ENCODE peak calls at places on chromosomes 5 and 9, in nine cellular contexts. E is psoas muscle; V is brain microvascular endothelial cell; U is AG04450; Q is CD8-positive, alpha-beta T cell; Y is GM23338; I is cardiac muscle cell; L is A549; J is lower leg skin. B is an unnamed sample.

GRCh38 chr5:40603378-40603777 is 76.3 kb upstream of the PTGER4 start:
- DNase-seq in L (no peak), V (no peak), Y (no peak), U (no peak), E (no peak), Q (no peak), I (no peak), J (no peak), B (no peak)

GRCh38 chr5:112141582-112141981 is 277.5 kb downstream of the EPB41L4A start:
- DNase-seq in L (no peak), Q (no peak), V (no peak), Y (no peak), J (no peak), E (no peak), I (no peak), U (no peak), B (no peak)

GRCh38 chr5:162939962-162940361 is 497.4 kb upstream of the CCNG1 start:
- DNase-seq in V (no peak), L (no peak), J (no peak), Q (no peak), E (no peak), I (no peak), U (no peak), Y (no peak), B (no peak)

GRCh38 chr5:147685991-147686390 is 96.5 kb downstream of the JAKMIP2 start:
- DNase-seq in Y (no peak), L (no peak), J (no peak), Q (no peak), U (no peak), E (no peak), V (no peak), I (no peak), B (peak)

GRCh38 chr5:149005077-149005892 is 57.6 kb downstream of the SH3TC2 start:
- DNase-seq in Y (no peak), Q (no peak), J (no peak), U (no peak), I (no peak), L (peak), E (no peak), V (no peak), B (peak)

GRCh38 chr9:91428927-91429351 is 5.3 kb upstream of the NFIL3 start:
- DNase-seq in Y (no peak), L (no peak), J (peak), Q (no peak), U (peak), V (no peak), I (no peak), E (no peak), B (peak)

GRCh38 chr5:76771705-76772405 is 47.0 kb upstream of the F2RL1 start:
- DNase-seq in E (no peak), L (peak), V (no peak), Q (no peak), Y (no peak), I (no peak), U (no peak), J (no peak), B (no peak)

GRCh38 chr9:91948423-91949292 is 1.4 kb downstream of the ROR2 start:
- DNase-seq in J (peak), U (no peak), I (peak), L (peak), V (peak), Q (no peak), Y (peak), E (no peak), B (no peak)

GRCh38 chr5:36593867-36594266 is 12.5 kb upstream of the SLC1A3 start:
- DNase-seq in I (no peak), J (no peak), Q (no peak), L (no peak), Y (no peak), V (no peak), E (no peak), U (no peak), B (no peak)

GRCh38 chr9:134724231-134724911 is 82.8 kb downstream of the COL5A1 start:
- DNase-seq in J (no peak), U (no peak), Y (no peak), Q (no peak), I (no peak), V (peak), E (peak), L (no peak), B (peak)

GRCh38 chr5:92944337-92944736 is 636.7 kb downstream of the NR2F1-AS1 start:
- DNase-seq in Y (no peak), L (no peak), I (no peak), Q (no peak), E (no peak), V (no peak), J (no peak), U (no peak), B (no peak)

GRCh38 chr9:130495067-130495466 is 50.3 kb downstream of the ASS1 start:
- DNase-seq in V (no peak), E (no peak), L (no peak), Y (no peak), U (no peak), I (no peak), J (no peak), Q (no peak), B (no peak)

GRCh38 chr5:109062669-109063068 is 315.0 kb downstream of the FER start:
- DNase-seq in U (no peak), V (no peak), J (no peak), Q (no peak), Y (no peak), L (no peak), E (no peak), I (no peak), B (peak)

GRCh38 chr9:136668983-136669790 is 6.5 kb downstream of the EGFL7 start:
- DNase-seq in L (peak), U (no peak), Y (no peak), J (no peak), V (no peak), Q (no peak), E (no peak), I (no peak), B (peak)

GRCh38 chr5:149349382-149349781 is 4.1 kb downstream of the GRPEL2 start:
- DNase-seq in J (no peak), E (no peak), U (no peak), I (no peak), Q (no peak), L (no peak), Y (no peak), V (no peak), B (no peak)

GRCh38 chr5:132777209-132778069 is at the start of gene SEPTIN8:
- DNase-seq in J (no peak), U (no peak), E (peak), Y (peak), L (peak), I (peak), V (no peak), Q (peak), B (no peak)

GRCh38 chr9:27386759-27387158 is 89.8 kb upstream of the EQTN start:
- DNase-seq in E (no peak), Q (no peak), V (no peak), I (no peak), L (no peak), J (no peak), U (no peak), Y (peak), B (no peak)

GRCh38 chr5:53038196-53038847 is 49.2 kb downstream of the ITGA2 start:
- DNase-seq in U (no peak), E (no peak), I (no peak), J (no peak), Q (no peak), V (peak), Y (no peak), L (no peak), B (no peak)

GRCh38 chr9:129469988-129470316 is 150.9 kb downstream of the C9orf50 start:
- DNase-seq in J (no peak), Q (no peak), I (no peak), V (no peak), L (no peak), E (no peak), Y (no peak), U (no peak), B (no peak)

GRCh38 chr9:98168952-98169488 is 23.4 kb downstream of the CORO2A start:
- DNase-seq in J (no peak), L (no peak), I (no peak), U (peak), Q (peak), E (no peak), Y (peak), V (peak), B (peak)

GRCh38 chr5:11149136-11149535 is 388.1 kb upstream of the DAP start:
- DNase-seq in Y (no peak), U (no peak), V (no peak), I (no peak), L (no peak), E (no peak), Q (no peak), J (no peak), B (no peak)

GRCh38 chr5:11146171-11146570 is 385.1 kb upstream of the DAP start:
- DNase-seq in Q (no peak), Y (no peak), I (no peak), L (no peak), E (no peak), J (no peak), V (no peak), U (no peak), B (no peak)

GRCh38 chr5:11153672-11154377 is 392.8 kb upstream of the DAP start:
- DNase-seq in Q (no peak), J (no peak), V (no peak), L (no peak), Y (no peak), U (no peak), E (no peak), I (peak), B (no peak)

DNA sequence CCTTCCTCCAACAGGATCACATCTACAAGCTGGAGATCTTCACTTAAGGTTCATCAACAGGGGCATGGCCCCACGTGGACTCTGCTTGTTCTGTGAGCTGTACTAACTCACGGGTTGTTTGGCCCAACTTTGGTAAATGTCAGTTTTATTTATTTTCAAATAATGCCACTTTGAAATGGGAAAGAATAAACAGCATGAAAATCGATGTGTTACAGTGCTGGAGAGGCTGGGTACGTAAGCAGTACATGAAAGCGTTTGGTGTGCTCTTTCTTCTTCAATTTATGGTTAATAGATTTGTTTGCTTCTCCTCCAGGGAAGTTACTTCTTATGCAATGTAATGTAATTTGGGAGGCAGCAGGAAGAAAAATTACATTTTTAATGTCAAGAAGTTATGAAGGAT is 389.9 kb upstream of the DAP start:
- DNase-seq in Y (no peak), J (no peak), V (no peak), L (no peak), I (no peak), E (no peak), Q (no peak), U (no peak), B (no peak)
- H3K4me3 ChIP-seq in Y (no peak), J (no peak), V (no peak), L (no peak), I (no peak), E (no peak), Q (no peak), U (no peak), B (no peak)

GRCh38 chr9:33227013-33227398 is 13.0 kb upstream of the SPINK4 start:
- DNase-seq in V (no peak), L (no peak), J (no peak), Y (no peak), I (no peak), E (peak), U (no peak), Q (no peak), B (no peak)

GRCh38 chr9:33225319-33226152 is 14.4 kb upstream of the SPINK4 start:
- DNase-seq in Q (peak), L (peak), I (peak), V (peak), Y (peak), E (no peak), J (peak), U (peak), B (peak)

GRCh38 chr9:33229359-33230120 is 10.4 kb upstream of the SPINK4 start:
- DNase-seq in I (no peak), L (peak), V (no peak), U (no peak), E (no peak), Y (peak), Q (no peak), J (peak), B (no peak)

GRCh38 chr9:33228606-33229005 is 11.4 kb upstream of the SPINK4 start:
- DNase-seq in L (no peak), J (no peak), Y (no peak), U (no peak), V (no peak), Q (no peak), I (no peak), E (no peak), B (no peak)

DNA sequence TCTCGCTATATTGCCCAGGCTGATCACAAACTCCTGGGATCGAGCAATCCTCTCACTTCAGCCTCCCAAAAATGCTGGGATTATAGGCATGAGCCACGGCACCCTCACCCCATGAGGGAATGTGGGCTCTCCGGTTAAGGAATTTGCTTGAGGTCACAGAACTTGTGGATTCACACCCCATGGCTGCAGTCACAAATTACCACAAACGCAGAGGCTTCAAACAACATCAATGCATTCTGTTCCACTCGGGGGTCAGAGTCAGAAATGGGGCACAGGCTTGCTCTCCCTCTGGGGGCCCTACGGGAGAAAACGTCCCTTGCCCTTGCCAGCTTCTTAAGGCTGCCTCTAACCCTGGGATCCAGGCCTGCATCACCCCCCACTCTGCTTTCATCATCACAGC is 12.2 kb upstream of the SPINK4 start:
- DNase-seq in Q (no peak), J (no peak), U (no peak), L (no peak), V (no peak), I (no peak), E (no peak), Y (peak), B (no peak)
- H3K4me3 ChIP-seq in Q (no peak), J (no peak), U (no peak), L (no peak), V (no peak), I (no peak), E (no peak), Y (no peak), B (no peak)

DNA sequence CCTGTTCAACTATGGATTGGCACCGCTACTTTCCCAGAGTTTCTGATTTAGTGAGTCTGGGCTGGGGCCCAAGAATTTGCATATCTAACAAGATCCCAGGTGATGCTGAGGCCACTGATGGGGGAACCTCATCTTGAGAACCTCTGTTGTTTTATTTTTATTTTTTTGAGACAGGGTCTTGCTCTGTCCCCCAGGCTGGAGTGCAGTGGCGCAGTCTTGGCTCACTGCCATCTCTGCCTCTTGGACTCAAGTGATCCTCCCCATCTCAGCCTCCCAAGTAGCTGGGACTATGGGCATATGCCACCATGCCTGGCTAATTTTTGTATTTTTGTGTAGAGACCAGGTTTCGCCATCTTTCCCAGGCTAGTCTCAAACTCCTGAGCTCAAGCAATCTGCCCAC is 35.7 kb downstream of the LMX1B start:
- DNase-seq in I (no peak), E (no peak), Q (no peak), U (no peak), V (no peak), L (no peak), Y (no peak), J (no peak), B (no peak)
- H3K4me3 ChIP-seq in I (no peak), E (no peak), Q (no peak), U (no peak), V (no peak), L (no peak), Y (no peak), J (no peak), B (no peak)

DNA sequence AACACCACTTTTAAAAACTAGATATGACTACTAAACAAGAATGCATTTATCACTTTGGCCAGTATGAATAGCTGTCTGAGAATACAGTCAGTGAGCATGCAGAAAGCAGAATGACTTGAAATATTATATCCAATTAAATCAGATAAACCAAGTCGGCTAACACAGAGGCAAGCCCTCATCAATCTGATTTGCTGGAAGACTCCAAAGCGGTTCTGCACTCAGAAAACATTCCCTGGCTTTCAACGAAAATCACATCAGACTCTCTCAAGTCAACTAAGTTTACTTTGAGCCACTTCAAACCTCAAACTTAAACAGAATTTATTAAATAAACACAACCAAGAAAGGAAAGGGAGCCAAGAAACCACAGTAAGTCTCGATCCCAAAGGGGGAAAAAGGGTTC is 1.4 kb downstream of the MYO10 start:
- DNase-seq in Y (peak), L (no peak), U (no peak), V (no peak), Q (no peak), J (no peak), I (peak), E (no peak), B (no peak)
- H3K4me3 ChIP-seq in Y (peak), L (peak), U (peak), V (peak), Q (no peak), J (peak), I (peak), E (peak), B (peak)

DNA sequence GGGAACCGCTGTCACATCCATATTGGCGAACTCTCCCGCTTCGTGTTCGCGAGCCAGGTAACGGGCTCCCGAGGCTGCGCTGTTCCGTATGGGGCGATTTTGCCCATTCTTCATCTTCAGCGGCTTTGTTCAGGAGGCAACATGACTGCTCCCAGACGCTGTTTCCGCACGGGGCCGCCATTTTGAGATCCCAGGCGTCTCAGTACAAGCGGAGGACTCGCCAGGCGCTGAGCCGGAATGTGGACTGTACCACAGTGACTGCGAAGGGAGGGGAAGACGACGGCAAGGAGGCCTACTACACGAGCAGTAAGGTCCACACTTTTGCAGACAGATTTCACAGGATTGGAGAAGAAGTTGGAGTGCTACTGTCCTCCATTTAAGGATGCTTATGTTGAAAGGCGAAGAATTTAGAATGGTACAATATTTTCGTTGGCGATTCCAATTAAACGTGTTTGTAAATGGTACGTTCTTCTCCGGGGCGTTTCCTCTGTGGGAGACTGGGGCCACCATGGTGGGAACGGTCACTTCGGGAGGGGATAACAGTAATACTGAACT is 41.6 kb upstream of the ZNF300 start:
- DNase-seq in I (no peak), L (no peak), E (peak), Q (no peak), U (peak), Y (no peak), J (peak), V (peak), B (peak)
- H3K4me3 ChIP-seq in I (no peak), L (no peak), E (peak), Q (no peak), U (peak), Y (no peak), J (peak), V (peak), B (peak)

GRCh38 chr5:133847886-133848285 is 120.5 kb downstream of the C5orf15 start:
- DNase-seq in Q (no peak), V (no peak), U (no peak), Y (no peak), E (no peak), J (no peak), L (no peak), I (no peak), B (no peak)

GRCh38 chr5:133849116-133849515 is 119.3 kb downstream of the C5orf15 start:
- DNase-seq in U (no peak), L (no peak), I (no peak), Q (no peak), E (peak), V (no peak), Y (no peak), J (no peak), B (no peak)

GRCh38 chr5:133848306-133848924 is 120.0 kb downstream of the C5orf15 start:
- DNase-seq in V (no peak), J (peak), Q (no peak), E (no peak), I (no peak), Y (no peak), L (no peak), U (no peak), B (no peak)

GRCh38 chr5:133853972-133854371 is 114.5 kb downstream of the C5orf15 start:
- DNase-seq in U (no peak), J (no peak), L (no peak), Y (peak), I (peak), E (no peak), V (no peak), Q (no peak), B (no peak)

DNA sequence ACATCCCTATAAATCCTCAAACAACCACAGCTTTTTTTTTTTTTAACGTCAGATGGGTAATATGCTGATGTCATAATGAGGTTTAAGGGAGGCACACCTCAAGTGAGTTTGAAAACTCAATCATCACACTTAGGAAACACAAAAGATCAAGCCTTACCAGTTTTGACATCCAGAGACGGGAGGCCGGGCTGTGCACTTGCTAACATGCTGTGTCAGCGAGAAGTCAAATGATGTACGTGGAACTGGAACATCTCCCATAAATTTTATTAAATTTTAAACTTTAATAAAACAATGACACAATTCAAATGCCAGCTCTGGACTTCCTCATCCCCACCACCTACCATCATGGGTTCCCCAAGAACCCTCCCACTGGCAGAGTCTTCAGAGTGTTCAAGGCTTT is 117.6 kb downstream of the C5orf15 start:
- DNase-seq in I (no peak), E (peak), U (no peak), Q (no peak), Y (no peak), L (no peak), J (no peak), V (no peak), B (no peak)
- H3K4me3 ChIP-seq in I (no peak), E (no peak), U (no peak), Q (no peak), Y (no peak), L (no peak), J (no peak), V (no peak), B (no peak)

B was measured in foreskin fibroblast.